ENCODE peak calls at places on chromosomes 2 and 18, in four cellular contexts. B is upper lobe of right lung, Z is uterus, C is colonic mucosa. G is an unnamed sample.

GRCh38 chr2:39913648-39914456 is 134.8 kb upstream of the THUMPD2 start:
- DNase-seq in Z (no peak), B (no peak), C (no peak), G (no peak)

GRCh38 chr18:9673296-9674251 is 34.5 kb upstream of the RAB31 start:
- DNase-seq in Z (no peak), C (peak), B (no peak), G (peak)

GRCh38 chr2:1782514-1782913 is 38.2 kb upstream of the PXDN start:
- DNase-seq in Z (no peak), B (no peak), C (no peak), G (no peak)

GRCh38 chr2:25168256-25169072 is at the start of gene POMC:
- DNase-seq in Z (no peak), B (peak), C (no peak), G (no peak)

GRCh38 chr2:119250891-119251290 is 27.3 kb downstream of the STEAP3 start:
- DNase-seq in B (no peak), C (no peak), Z (peak), G (no peak)

GRCh38 chr2:64626146-64626809 is 27.4 kb downstream of the SERTAD2 start:
- DNase-seq in C (no peak), Z (no peak), B (no peak), G (peak)

GRCh38 chr2:148063633-148064032 is 42.7 kb downstream of the MBD5 start:
- DNase-seq in C (no peak), Z (no peak), B (no peak), G (no peak)

GRCh38 chr2:152445791-152446201 is 110.8 kb downstream of the FMNL2 start:
- DNase-seq in C (no peak), B (no peak), Z (no peak), G (no peak)

GRCh38 chr2:33366473-33366872 is 110.0 kb upstream of the RASGRP3 start:
- DNase-seq in Z (no peak), B (no peak), C (no peak), G (no peak)

GRCh38 chr18:55925772-55926171 is 337.8 kb upstream of the TCF4 start:
- DNase-seq in Z (no peak), B (no peak), C (no peak), G (no peak)

GRCh38 chr18:45962866-45963265 is 4.3 kb downstream of the EPG5 start:
- DNase-seq in B (no peak), C (no peak), Z (no peak), G (no peak)

GRCh38 chr2:128474962-128475361 is 156.3 kb upstream of the HS6ST1 start:
- DNase-seq in Z (no peak), B (no peak), C (peak), G (no peak)

GRCh38 chr2:127100261-127101047 is 6.5 kb downstream of the BIN1 start:
- DNase-seq in Z (peak), B (peak), C (peak), G (no peak)

GRCh38 chr2:105731511-105731910 is 13.2 kb upstream of the NCK2 start:
- DNase-seq in Z (no peak), C (no peak), B (no peak), G (no peak)

GRCh38 chr2:233320470-233320869 is 12.9 kb downstream of the SAG start:
- DNase-seq in C (no peak), B (no peak), Z (no peak), G (no peak)

GRCh38 chr18:31687016-31687415 is 2.6 kb upstream of the B4GALT6 start:
- DNase-seq in C (no peak), Z (no peak), B (no peak), G (no peak)

GRCh38 chr2:53969285-53970094 is 1.3 kb downstream of the PSME4 start:
- DNase-seq in B (no peak), Z (no peak), C (peak), G (no peak)
- TF ChIP-seq CTCF in B (no peak), Z (no peak), C (no peak), G (no peak)

GRCh38 chr2:46621499-46621898 is 142.1 kb downstream of the TMEM247 start:
- DNase-seq in B (no peak), Z (no peak), C (no peak), G (no peak)

GRCh38 chr2:46612675-46613074 is 133.3 kb downstream of the TMEM247 start:
- DNase-seq in C (no peak), B (no peak), Z (no peak), G (no peak)

GRCh38 chr2:46610014-46610413 is 130.6 kb downstream of the TMEM247 start:
- DNase-seq in Z (no peak), B (no peak), C (no peak), G (no peak)

GRCh38 chr2:46615555-46616487 is 136.5 kb downstream of the TMEM247 start:
- DNase-seq in C (peak), Z (no peak), B (no peak), G (no peak)
- TF ChIP-seq CTCF in C (no peak), Z (no peak), B (peak), G (no peak)

GRCh38 chr18:65968605-65969004 is 217.8 kb downstream of the CDH7 start:
- DNase-seq in Z (no peak), B (no peak), C (no peak), G (no peak)
- TF ChIP-seq CTCF in Z (no peak), B (peak), C (no peak), G (no peak)

GRCh38 chr2:103268841-103269498 is 507.1 kb downstream of the TMEM182 start:
- DNase-seq in B (no peak), Z (no peak), C (peak), G (no peak)
- TF ChIP-seq CTCF in B (no peak), Z (no peak), C (no peak), G (no peak)

GRCh38 chr2:173216668-173217067 is 138.0 kb upstream of the CDCA7 start:
- DNase-seq in C (no peak), B (no peak), Z (no peak), G (no peak)
- TF ChIP-seq CTCF in C (no peak), B (no peak), Z (no peak), G (no peak)

GRCh38 chr2:101204400-101205095 is 48.1 kb upstream of the CNOT11 start:
- DNase-seq in C (no peak), B (no peak), Z (no peak), G (no peak)
- TF ChIP-seq CTCF in C (no peak), B (peak), Z (no peak), G (no peak)

GRCh38 chr2:182870227-182870626 is 3.8 kb upstream of the FRZB start:
- DNase-seq in C (peak), B (no peak), Z (no peak), G (no peak)
- TF ChIP-seq CTCF in C (no peak), B (peak), Z (no peak), G (no peak)